ENCODE peak calls at places on chromosome 16, in nine cellular contexts. H is transverse colon, B is endothelial cell of umbilical vein, T is GM12891, K is GM23338, P is stomach, D is SK-N-SH, Y is suprapubic skin, W is sigmoid colon. F is an unnamed sample.

GRCh38 chr16:49094471-49094870 is 187.2 kb downstream of the CBLN1 start:
- DNase-seq in H (no peak), B (no peak), T (no peak), K (no peak), P (no peak), D (no peak), Y (no peak), W (no peak), F (no peak)

GRCh38 chr16:17329412-17329811 is 141.3 kb downstream of the XYLT1 start:
- DNase-seq in H (no peak), B (no peak), T (no peak), K (no peak), P (no peak), D (no peak), Y (no peak), W (no peak), F (no peak)

GRCh38 chr16:67087291-67087690 is 22.4 kb upstream of the PHAF1 start:
- DNase-seq in H (no peak), B (no peak), T (no peak), K (no peak), P (no peak), D (no peak), Y (no peak), W (no peak), F (no peak)

GRCh38 chr16:61366006-61366405 is 670.2 kb downstream of the CDH8 start:
- DNase-seq in H (no peak), B (no peak), T (no peak), K (peak), P (no peak), D (no peak), Y (no peak), W (no peak), F (no peak)

GRCh38 chr16:64865037-64865696 is 256.7 kb downstream of the CDH11 start:
- DNase-seq in H (no peak), B (no peak), T (no peak), K (no peak), P (no peak), D (no peak), Y (no peak), W (no peak), F (no peak)

GRCh38 chr16:30997887-30998711 is 12.3 kb downstream of the STX1B start:
- DNase-seq in H (no peak), B (no peak), T (no peak), K (peak), P (no peak), D (no peak), Y (no peak), W (no peak), F (no peak)

GRCh38 chr16:24946155-24946554 is 69.0 kb downstream of the ARHGAP17 start:
- DNase-seq in H (no peak), B (no peak), T (no peak), K (no peak), P (no peak), D (no peak), Y (no peak), W (no peak), F (no peak)

GRCh38 chr16:69260506-69260905 is 50.6 kb upstream of the VPS4A start:
- DNase-seq in H (peak), B (no peak), T (no peak), K (no peak), P (no peak), D (no peak), Y (no peak), W (no peak), F (no peak)

GRCh38 chr16:29756654-29757053 is 10.9 kb upstream of the C16orf54 start:
- DNase-seq in H (no peak), B (no peak), T (no peak), K (no peak), P (no peak), D (no peak), Y (no peak), W (no peak), F (no peak)

GRCh38 chr16:720990-721764 is at the start of gene ANTKMT:
- DNase-seq in H (peak), B (peak), T (peak), K (peak), P (peak), D (peak), Y (no peak), W (peak), F (no peak)

GRCh38 chr16:30786936-30787612 is at the start of gene ZNF629:
- DNase-seq in H (peak), B (peak), T (peak), K (peak), P (peak), D (peak), Y (peak), W (peak), F (no peak)

GRCh38 chr16:74867281-74867849 is 92.7 kb upstream of the FA2H start:
- DNase-seq in H (no peak), B (no peak), T (no peak), K (no peak), P (no peak), D (no peak), Y (no peak), W (no peak), F (no peak)

GRCh38 chr16:64823676-64824075 is 298.2 kb downstream of the CDH11 start:
- DNase-seq in H (no peak), B (no peak), T (no peak), K (peak), P (no peak), D (no peak), Y (no peak), W (no peak), F (no peak)

GRCh38 chr16:57863434-57864160 is 61.3 kb upstream of the KIFC3 start:
- DNase-seq in H (peak), B (peak), T (no peak), K (peak), P (peak), D (peak), Y (peak), W (peak), F (no peak)

GRCh38 chr16:54242199-54242598 is 44.4 kb downstream of the IRX3 start:
- DNase-seq in H (no peak), B (peak), T (no peak), K (peak), P (no peak), D (peak), Y (no peak), W (no peak), F (no peak)

GRCh38 chr16:56657555-56658430 is at the start of gene MT1F:
- DNase-seq in H (peak), B (peak), T (no peak), K (peak), P (peak), D (peak), Y (peak), W (peak), F (no peak)

GRCh38 chr16:55668337-55669281 is 12.8 kb downstream of the SLC6A2 start:
- DNase-seq in H (no peak), B (peak), T (no peak), K (peak), P (no peak), D (no peak), Y (peak), W (no peak), F (no peak)

GRCh38 chr16:7351572-7351971 is 18.9 kb downstream of the RBFOX1 start:
- DNase-seq in H (no peak), B (no peak), T (no peak), K (no peak), P (no peak), D (no peak), Y (no peak), W (no peak), F (no peak)

GRCh38 chr16:69566437-69567030 is 768 bp downstream of the NFAT5 start:
- DNase-seq in H (peak), B (peak), T (peak), K (peak), P (peak), D (peak), Y (peak), W (peak), F (no peak)

GRCh38 chr16:4218202-4218601 is 23.7 kb downstream of the SRL start:
- DNase-seq in H (no peak), B (no peak), T (no peak), K (no peak), P (no peak), D (no peak), Y (no peak), W (no peak), F (no peak)

GRCh38 chr16:31073823-31074072 is 292 bp downstream of the ZNF668 start:
- DNase-seq in H (no peak), B (no peak), T (no peak), K (no peak), P (no peak), D (no peak), Y (no peak), W (no peak), F (no peak)

GRCh38 chr16:47320546-47321315 is 140.1 kb downstream of the ITFG1 start:
- DNase-seq in H (no peak), B (no peak), T (no peak), K (no peak), P (no peak), D (peak), Y (no peak), W (no peak), F (no peak)

GRCh38 chr16:81513204-81514040 is 68.8 kb downstream of the CMIP start:
- DNase-seq in H (no peak), B (peak), T (peak), K (peak), P (no peak), D (no peak), Y (peak), W (peak), F (no peak)

GRCh38 chr16:24721830-24722238 is 7.6 kb upstream of the TNRC6A start:
- DNase-seq in H (no peak), B (no peak), T (no peak), K (no peak), P (no peak), D (no peak), Y (no peak), W (no peak), F (no peak)

GRCh38 chr16:87445486-87445885 is 47.3 kb downstream of the ZCCHC14 start:
- DNase-seq in H (no peak), B (no peak), T (no peak), K (no peak), P (no peak), D (no peak), Y (no peak), W (no peak), F (no peak)

GRCh38 chr16:56671706-56672105 is 2.1 kb downstream of the MT1H start:
- DNase-seq in H (no peak), B (no peak), T (no peak), K (no peak), P (no peak), D (no peak), Y (no peak), W (no peak), F (no peak)

GRCh38 chr16:47067203-47067602 is 76.5 kb downstream of the NETO2 start:
- DNase-seq in H (no peak), B (no peak), T (no peak), K (no peak), P (no peak), D (no peak), Y (no peak), W (no peak), F (no peak)

GRCh38 chr16:24734382-24734781 is 4.9 kb downstream of the TNRC6A start:
- DNase-seq in H (no peak), B (no peak), T (no peak), K (no peak), P (no peak), D (no peak), Y (no peak), W (no peak), F (no peak)

GRCh38 chr16:74667215-74667765 is 613 bp upstream of the RFWD3 start:
- DNase-seq in H (peak), B (peak), T (no peak), K (peak), P (peak), D (peak), Y (no peak), W (peak), F (no peak)

GRCh38 chr16:80583466-80583865 is 42.7 kb downstream of the DYNLRB2 start:
- DNase-seq in H (no peak), B (no peak), T (no peak), K (no peak), P (no peak), D (no peak), Y (no peak), W (no peak), F (no peak)

GRCh38 chr16:56793504-56793903 is 63.6 kb downstream of the NUP93 start:
- DNase-seq in H (no peak), B (peak), T (no peak), K (peak), P (no peak), D (no peak), Y (no peak), W (no peak), F (no peak)

GRCh38 chr16:69616082-69616481 is 50.3 kb downstream of the NFAT5 start:
- DNase-seq in H (no peak), B (no peak), T (no peak), K (no peak), P (no peak), D (no peak), Y (no peak), W (no peak), F (no peak)

GRCh38 chr16:67801889-67802288 is 4.5 kb downstream of the RANBP10 start:
- DNase-seq in H (no peak), B (no peak), T (no peak), K (no peak), P (no peak), D (no peak), Y (no peak), W (no peak), F (no peak)

GRCh38 chr16:83171396-83171795 is 544.6 kb downstream of the CDH13 start:
- DNase-seq in H (no peak), B (no peak), T (no peak), K (no peak), P (no peak), D (no peak), Y (no peak), W (no peak), F (no peak)

GRCh38 chr16:19610200-19610599 is 54.7 kb downstream of the VPS35L start:
- DNase-seq in H (no peak), B (no peak), T (no peak), K (no peak), P (no peak), D (no peak), Y (no peak), W (no peak), F (no peak)

GRCh38 chr16:88780100-88781062 is 4.6 kb downstream of the PIEZO1 start:
- DNase-seq in H (no peak), B (no peak), T (no peak), K (no peak), P (no peak), D (no peak), Y (no peak), W (no peak), F (no peak)
- TF ChIP-seq POLR2AphosphoS5 in H (no peak), B (no peak), T (no peak), K (no peak), P (no peak), D (no peak), Y (no peak), W (no peak), F (no peak)

DNA sequence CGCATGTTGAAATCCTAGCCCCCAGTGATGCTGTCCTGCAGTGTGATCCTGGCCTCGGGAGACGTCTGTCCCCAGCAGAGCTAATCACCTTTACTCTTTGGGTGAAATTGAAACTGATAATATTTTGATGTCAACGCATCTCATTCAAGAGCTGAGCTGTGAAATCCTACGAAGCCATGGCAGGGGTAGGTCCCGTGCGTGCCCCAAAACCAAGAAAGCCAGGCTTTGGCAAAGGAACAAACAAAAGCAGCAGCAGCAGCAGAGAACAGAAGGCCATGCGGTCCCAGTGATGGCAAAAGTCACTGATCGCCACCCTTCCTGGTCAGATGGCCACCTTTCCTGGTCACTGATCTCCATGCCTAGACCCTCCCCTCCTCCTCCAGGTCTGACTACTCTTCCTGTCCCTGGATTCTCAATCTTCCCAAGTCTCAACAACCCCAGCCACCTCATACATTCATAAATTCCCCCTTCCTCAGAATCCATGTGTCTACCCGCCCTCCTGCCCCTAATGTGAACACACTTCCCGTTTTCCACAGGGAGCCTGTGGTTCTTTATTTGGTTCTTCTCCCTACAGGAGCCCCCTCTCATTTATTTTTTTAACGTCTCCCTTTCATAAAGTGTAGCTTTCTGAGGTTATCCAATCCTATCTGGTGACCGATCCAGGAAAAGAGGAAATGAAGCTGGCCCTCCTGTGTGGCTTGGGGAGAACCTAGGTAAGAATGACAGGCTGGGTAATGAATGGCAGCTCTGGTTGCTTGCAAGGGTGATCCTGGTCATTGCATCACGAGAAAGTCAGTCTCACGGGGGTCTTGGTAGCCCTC is 50.3 kb downstream of the CPPED1 start:
- DNase-seq in H (no peak), B (no peak), T (no peak), K (no peak), P (no peak), D (no peak), Y (no peak), W (no peak), F (no peak)
- TF ChIP-seq POLR2AphosphoS5 in H (no peak), B (no peak), T (no peak), K (no peak), P (no peak), D (no peak), Y (no peak), W (no peak), F (no peak)

GRCh38 chr16:84823484-84823883 is 3.7 kb downstream of the CRISPLD2 start:
- DNase-seq in H (no peak), B (no peak), T (no peak), K (no peak), P (no peak), D (no peak), Y (no peak), W (peak), F (no peak)
- TF ChIP-seq POLR2AphosphoS5 in H (peak), B (no peak), T (no peak), K (no peak), P (peak), D (no peak), Y (no peak), W (peak), F (no peak)

GRCh38 chr16:11164482-11165270 is 91.3 kb downstream of the SOCS1 start:
- DNase-seq in H (no peak), B (no peak), T (no peak), K (peak), P (peak), D (no peak), Y (no peak), W (no peak), F (no peak)

GRCh38 chr16:11163761-11164261 is 92.2 kb downstream of the SOCS1 start:
- DNase-seq in H (no peak), B (no peak), T (no peak), K (no peak), P (no peak), D (no peak), Y (no peak), W (no peak), F (no peak)

GRCh38 chr16:11161974-11162373 is 94.0 kb downstream of the SOCS1 start:
- DNase-seq in H (no peak), B (no peak), T (no peak), K (no peak), P (no peak), D (no peak), Y (no peak), W (no peak), F (no peak)

GRCh38 chr16:11161439-11161838 is 94.6 kb downstream of the SOCS1 start:
- DNase-seq in H (no peak), B (no peak), T (no peak), K (no peak), P (no peak), D (no peak), Y (no peak), W (no peak), F (no peak)

DNA sequence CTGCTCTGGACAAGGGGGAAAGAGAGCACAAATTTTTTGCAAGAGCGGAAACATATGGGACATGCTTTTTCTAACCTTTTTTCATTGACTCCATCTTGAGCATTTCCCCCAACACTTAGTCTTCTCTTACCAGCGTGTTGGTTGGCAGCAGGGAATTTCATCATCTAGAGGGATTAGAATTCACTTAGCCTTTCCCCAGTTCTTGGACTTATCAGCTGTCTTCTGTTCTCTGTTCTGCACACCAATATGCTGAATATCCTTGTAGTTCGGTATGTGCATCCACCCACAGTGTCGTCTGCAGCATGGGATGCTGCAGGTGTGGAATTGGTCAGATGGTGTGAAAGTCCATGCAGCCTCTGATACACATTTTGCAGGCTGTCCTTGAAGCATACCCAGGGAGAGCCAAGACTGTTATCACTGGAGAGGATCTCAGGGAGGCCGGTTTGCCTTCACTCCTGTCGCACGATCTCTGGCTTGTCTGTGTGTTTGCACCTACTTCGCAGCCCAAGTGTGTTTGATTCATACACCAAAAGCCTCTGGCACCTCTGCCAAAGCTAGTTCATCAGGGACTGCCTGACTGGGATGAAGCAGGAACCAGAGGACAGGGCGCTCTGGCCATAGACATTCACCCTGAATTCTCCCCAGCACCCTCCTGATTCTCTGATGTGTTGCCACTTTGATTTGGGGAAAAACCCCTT is 93.3 kb downstream of the SOCS1 start:
- DNase-seq in H (no peak), B (no peak), T (no peak), K (no peak), P (no peak), D (no peak), Y (no peak), W (no peak), F (no peak)
- TF ChIP-seq POLR2AphosphoS5 in H (no peak), B (no peak), T (no peak), K (no peak), P (no peak), D (no peak), Y (no peak), W (no peak), F (no peak)

GRCh38 chr16:79476580-79476979 is 124.0 kb downstream of the MAF start:
- DNase-seq in H (no peak), B (no peak), T (no peak), K (no peak), P (no peak), D (no peak), Y (no peak), W (no peak), F (no peak)
- TF ChIP-seq POLR2AphosphoS5 in H (no peak), B (no peak), T (no peak), K (no peak), P (no peak), D (no peak), Y (no peak), W (no peak), F (no peak)

GRCh38 chr16:27222499-27223225 is 19.3 kb downstream of the KDM8 start:
- DNase-seq in H (peak), B (no peak), T (no peak), K (no peak), P (peak), D (peak), Y (peak), W (peak), F (no peak)
- TF ChIP-seq POLR2AphosphoS5 in H (no peak), B (no peak), T (no peak), K (no peak), P (peak), D (no peak), Y (no peak), W (peak), F (no peak)

F was measured in SK-N-MC.